ENCODE peak calls at places on chromosomes 7 and 10, in five cellular contexts. N is left ventricle myocardium inferior, W is NCI-H460, B is psoas muscle, I is activated T-cell treated with anti-CD3 and anti-CD28 coated beads for 4 hours. Y is an unnamed sample.

GRCh38 chr10:15763001-15763400 is 43.3 kb upstream of the ITGA8 start:
- DNase-seq in N (peak), W (no peak), B (no peak), I (no peak), Y (no peak)

GRCh38 chr7:106657085-106657991 is 3.6 kb downstream of the CCDC71L start:
- DNase-seq in N (no peak), W (no peak), B (no peak), I (no peak), Y (no peak)

GRCh38 chr7:130207642-130208041 is at the start of gene SSMEM1:
- DNase-seq in N (no peak), W (no peak), B (no peak), I (no peak), Y (no peak)

GRCh38 chr10:75395955-75396860 is 5.4 kb downstream of the ZNF503 start:
- DNase-seq in N (peak), W (no peak), B (no peak), I (no peak), Y (peak)

GRCh38 chr7:141674702-141675101 is 27.3 kb downstream of the DENND11 start:
- DNase-seq in N (no peak), W (no peak), B (no peak), I (no peak), Y (no peak)

GRCh38 chr7:31782411-31782991 is 95.5 kb downstream of the PPP1R17 start:
- DNase-seq in N (no peak), W (peak), B (no peak), I (no peak), Y (no peak)

GRCh38 chr10:125092564-125093031 is 67.8 kb downstream of the CTBP2 start:
- DNase-seq in N (no peak), W (no peak), B (peak), I (no peak), Y (peak)

GRCh38 chr10:26725837-26726727 is 28.6 kb downstream of the PDSS1 start:
- DNase-seq in N (peak), W (peak), B (peak), I (peak), Y (peak)

GRCh38 chr7:157111311-157111710 is 27.4 kb upstream of the UBE3C start:
- DNase-seq in N (no peak), W (no peak), B (no peak), I (no peak), Y (no peak)